ENCODE peak calls at places on chromosomes 5 and 9, in six cellular contexts. F is uterus; P is dorsolateral prefrontal cortex; M is naive thymus-derived CD4-positive, alpha-beta T cell; N is neural progenitor cell; W is MG63. E is an unnamed sample. For H3K27me3, the result is how much of the 10 kb centered on the place peaks cover.

GRCh38 chr5:62534461-62535236 is 44.0 kb upstream of the LRRC70 start:
- DNase-seq in P (no peak), W (no peak), M (no peak), F (no peak), N (no peak), E (no peak)

GRCh38 chr5:96577909-96578308 is 84.3 kb upstream of the CAST start:
- DNase-seq in N (no peak), F (no peak), M (no peak), W (no peak), P (no peak), E (no peak)

GRCh38 chr5:176545737-176546509 is 3.2 kb upstream of the CDHR2 start:
- DNase-seq in F (no peak), P (no peak), M (no peak), N (no peak), W (no peak), E (no peak)

GRCh38 chr5:115349001-115349817 is 52.8 kb upstream of the CCDC112 start:
- DNase-seq in F (no peak), W (peak), N (no peak), M (no peak), P (no peak), E (no peak)

GRCh38 chr5:139954022-139954421 is 89.1 kb downstream of the NRG2 start:
- DNase-seq in P (no peak), N (no peak), F (no peak), M (no peak), W (no peak), E (no peak)

GRCh38 chr5:167814828-167815227 is 476.6 kb upstream of the WWC1 start:
- DNase-seq in W (peak), F (no peak), P (no peak), N (no peak), M (no peak), E (no peak)

GRCh38 chr5:96226941-96227552 is 206.0 kb downstream of the PCSK1 start:
- DNase-seq in P (peak), W (peak), M (no peak), F (peak), N (peak), E (no peak)

GRCh38 chr5:9559965-9560364 is 14.1 kb upstream of the SEMA5A start:
- DNase-seq in W (no peak), F (no peak), N (no peak), M (no peak), P (no peak), E (no peak)

GRCh38 chr5:59276886-59277514 is 616.5 kb downstream of the PDE4D start:
- DNase-seq in W (no peak), F (no peak), P (no peak), M (no peak), N (no peak), E (no peak)

GRCh38 chr5:157986431-157986990 is 127.6 kb upstream of the CLINT1 start:
- DNase-seq in P (no peak), N (no peak), M (no peak), W (no peak), F (no peak), E (no peak)

GRCh38 chr5:7897014-7897600 is 28.2 kb downstream of the MTRR start:
- DNase-seq in W (peak), F (no peak), M (no peak), N (peak), P (no peak), E (peak)

GRCh38 chr9:128653941-128654340 is 2.7 kb downstream of the DYNC2I2 start:
- DNase-seq in M (no peak), W (no peak), N (no peak), F (no peak), P (no peak), E (no peak)

GRCh38 chr5:158489207-158489532 is 610.5 kb downstream of the EBF1 start:
- DNase-seq in M (no peak), P (no peak), W (no peak), F (no peak), N (no peak), E (no peak)

GRCh38 chr9:36268007-36268427 is 9.8 kb upstream of the GNE start:
- DNase-seq in F (no peak), M (no peak), W (peak), P (no peak), N (no peak), E (no peak)

GRCh38 chr5:132734687-132735086 is 2.7 kb downstream of the KIF3A start:
- DNase-seq in P (no peak), F (no peak), M (no peak), W (no peak), N (no peak), E (no peak)

GRCh38 chr9:122403381-122404002 is 32.7 kb downstream of the PTGS1 start:
- DNase-seq in W (no peak), P (no peak), M (no peak), N (no peak), F (no peak), E (no peak)

GRCh38 chr9:72856985-72857631 is 95.7 kb downstream of the ALDH1A1 start:
- DNase-seq in F (no peak), N (peak), P (no peak), W (no peak), M (no peak), E (peak)

DNA sequence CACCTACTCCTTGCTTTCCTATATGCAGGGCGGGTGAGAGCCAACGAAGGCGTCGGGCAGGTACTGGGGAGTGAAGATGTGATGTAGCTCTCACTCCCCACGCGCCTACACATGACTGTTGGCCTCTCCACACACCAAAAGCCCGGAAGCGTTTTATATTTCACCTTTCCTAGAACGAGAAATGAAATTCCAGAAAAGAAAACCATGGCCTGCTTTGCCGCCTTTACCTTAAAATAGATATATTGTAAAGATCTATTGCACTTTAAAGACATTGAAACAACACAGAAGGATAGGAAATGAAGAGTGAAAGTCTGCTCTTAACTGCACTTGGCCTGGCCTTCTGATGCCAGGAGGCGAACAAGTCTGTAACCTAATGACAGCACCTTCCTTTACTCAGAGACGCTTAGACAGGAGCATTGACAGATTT is 6.7 kb downstream of the PRDM6 start:
- DNase-seq in M (no peak), N (no peak), W (no peak), F (no peak), P (no peak), E (no peak)
- H3K27me3 ChIP-seq in M (under half), N (half or more), W (under half), F (under half), P (half or more), E (half or more)

DNA sequence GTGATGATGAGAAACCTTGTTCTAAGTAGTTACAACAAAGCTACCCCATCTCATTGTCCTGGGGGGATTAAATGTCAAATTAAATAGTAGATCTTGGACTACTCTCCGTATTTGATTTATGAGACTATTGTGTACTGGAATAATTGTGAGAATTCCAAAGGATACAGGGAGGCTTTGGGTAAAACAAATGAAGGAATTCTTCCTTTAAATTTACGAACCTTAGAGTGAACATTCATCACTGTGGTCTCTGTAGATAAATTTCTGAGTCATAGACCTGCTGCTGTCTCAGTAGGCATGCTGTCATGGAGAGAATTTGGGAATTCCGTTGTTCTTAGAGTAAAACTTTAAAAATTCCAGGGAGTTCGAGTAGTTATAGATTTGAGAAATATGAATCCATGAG is 836.2 kb downstream of the DNAH5 start:
- DNase-seq in N (no peak), M (no peak), W (no peak), P (no peak), F (no peak), E (no peak)
- H3K4me3 ChIP-seq in N (no peak), M (no peak), W (no peak), P (no peak), F (no peak), E (no peak)

DNA sequence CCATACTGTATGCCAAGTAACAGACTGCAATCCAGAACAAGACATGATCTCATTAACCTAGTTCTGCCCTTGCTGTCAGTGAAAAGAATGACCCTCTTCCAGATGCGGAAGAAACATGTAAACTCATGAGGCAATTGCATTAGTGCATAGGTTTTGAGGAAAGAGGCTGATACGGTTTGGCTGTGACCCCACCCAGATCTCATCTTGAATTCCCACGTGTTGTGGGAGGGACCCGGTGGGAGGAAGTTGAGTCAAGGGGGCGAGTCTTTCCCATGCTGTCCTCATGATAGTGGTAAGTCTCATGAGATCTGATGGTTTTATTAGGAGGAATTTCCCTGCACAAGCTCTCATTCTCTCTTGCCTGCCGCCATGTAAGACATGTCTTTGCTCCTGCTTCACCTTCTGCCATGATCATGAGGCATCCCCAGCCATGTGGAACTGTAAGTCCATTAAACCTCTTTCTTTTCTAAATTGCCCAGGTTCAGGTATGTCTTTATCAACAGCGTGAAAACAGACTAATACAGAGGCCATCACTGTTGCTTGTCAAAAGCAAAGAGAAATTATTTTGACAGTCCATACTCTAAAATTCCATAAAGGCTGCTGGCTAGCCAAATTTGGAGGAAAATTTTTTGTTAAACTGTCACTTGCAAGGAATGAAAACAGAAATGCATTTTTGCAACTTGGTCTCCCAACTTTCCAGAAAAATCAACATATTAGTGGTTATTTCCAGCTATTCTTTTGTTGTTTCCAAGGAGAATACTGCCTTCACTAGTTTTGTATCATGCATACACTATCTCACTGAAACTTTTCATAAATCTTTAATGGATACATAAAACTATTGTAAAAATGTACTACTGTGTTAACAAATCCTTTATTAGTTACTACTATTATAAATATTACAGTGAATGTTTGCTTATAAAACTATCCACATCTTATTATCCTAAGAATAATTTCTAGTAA is 3.2 kb upstream of the ARL15 start:
- DNase-seq in W (peak), M (no peak), P (no peak), F (no peak), N (no peak), E (no peak)
- H3K27me3 ChIP-seq in W (under half), M (under half), P (under half), F (under half), N (under half), E (under half)

GRCh38 chr9:21974230-21974541 is 20.0 kb downstream of the CDKN2A start:
- DNase-seq in W (no peak), N (no peak), P (no peak), M (no peak), F (no peak), E (no peak)
- H3K4me3 ChIP-seq in W (no peak), N (peak), P (peak), M (peak), F (peak), E (peak)

DNA sequence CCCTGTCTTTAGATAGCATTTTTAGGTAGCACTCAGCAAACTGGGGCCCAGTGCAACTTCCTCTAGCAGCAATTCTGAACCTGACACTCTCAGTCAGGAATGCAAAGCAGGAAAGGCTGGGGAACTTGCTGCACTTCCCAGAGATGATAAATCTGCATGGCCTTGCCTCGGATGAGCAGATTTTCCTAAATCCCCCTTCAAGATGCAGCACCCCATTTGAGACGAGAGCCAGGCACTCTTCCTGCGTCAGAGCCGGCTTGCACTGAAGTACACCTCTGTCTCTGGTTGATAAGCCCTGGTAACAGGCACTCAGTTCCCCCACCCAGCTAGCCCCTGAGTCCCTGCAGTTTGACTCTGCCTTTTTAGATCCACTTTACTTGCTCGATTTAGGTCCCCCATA is 296.7 kb upstream of the PANK3 start:
- DNase-seq in M (no peak), P (no peak), W (no peak), F (no peak), N (no peak), E (no peak)
- H3K27me3 ChIP-seq in M (under half), P (under half), W (under half), F (under half), N (under half), E (half or more)

GRCh38 chr5:171307843-171308452 is 1.1 kb upstream of the TLX3 start:
- DNase-seq in N (peak), W (no peak), F (no peak), P (no peak), M (no peak), E (no peak)
- H3K4me3 ChIP-seq in N (peak), W (no peak), F (no peak), P (no peak), M (no peak), E (no peak)

GRCh38 chr9:125812403-125812802 is 65.2 kb downstream of the PBX3 start:
- DNase-seq in N (no peak), F (no peak), P (no peak), M (no peak), W (no peak), E (no peak)
- H3K27me3 ChIP-seq in N (under half), F (under half), P (under half), M (under half), W (under half), E (under half)

E was measured in WERI-Rb-1.